ENCODE peak calls at places on chromosome 16, in four cellular contexts. One of them, this sample, is unnamed.

GRCh38 chr16:69917739-69918138 is 33.4 kb upstream of the CLEC18A start:
- DNase-seq in mesendoderm: peak
- DNase-seq in IMR-90: peak
- DNase-seq in H9: peak
- DNase-seq in this sample: peak

GRCh38 chr16:78242231-78242630 is 142.8 kb downstream of the WWOX start:
- DNase-seq in mesendoderm: no peak
- DNase-seq in IMR-90: no peak
- DNase-seq in H9: no peak
- DNase-seq in this sample: no peak

GRCh38 chr16:10876305-10876704 is 697 bp upstream of the CIITA start:
- DNase-seq in mesendoderm: no peak
- DNase-seq in IMR-90: no peak
- DNase-seq in H9: no peak
- DNase-seq in this sample: no peak

GRCh38 chr16:73713817-73714495 is 582.7 kb upstream of the PSMD7 start:
- DNase-seq in mesendoderm: peak
- DNase-seq in IMR-90: peak
- DNase-seq in H9: peak
- DNase-seq in this sample: no peak

GRCh38 chr16:67116388-67117311 is 6.9 kb downstream of the PHAF1 start:
- DNase-seq in mesendoderm: no peak
- DNase-seq in IMR-90: no peak
- DNase-seq in H9: no peak
- DNase-seq in this sample: no peak

GRCh38 chr16:72620853-72621252 is 427.1 kb downstream of the ZFHX3 start:
- DNase-seq in mesendoderm: no peak
- DNase-seq in IMR-90: no peak
- DNase-seq in H9: no peak
- DNase-seq in this sample: no peak

GRCh38 chr16:79372504-79373184 is 227.9 kb downstream of the MAF start:
- DNase-seq in mesendoderm: no peak
- DNase-seq in IMR-90: no peak
- DNase-seq in H9: no peak
- DNase-seq in this sample: no peak

GRCh38 chr16:4082474-4083044 is 33.7 kb downstream of the ADCY9 start:
- DNase-seq in mesendoderm: no peak
- DNase-seq in IMR-90: no peak
- DNase-seq in H9: no peak
- DNase-seq in this sample: no peak

GRCh38 chr16:67543582-67543981 is 15.0 kb downstream of the RIPOR1 start:
- DNase-seq in mesendoderm: no peak
- DNase-seq in IMR-90: no peak
- DNase-seq in H9: no peak
- DNase-seq in this sample: no peak

GRCh38 chr16:59654455-59654854 is 920.3 kb upstream of the GOT2 start:
- DNase-seq in mesendoderm: no peak
- DNase-seq in IMR-90: no peak
- DNase-seq in H9: no peak
- DNase-seq in this sample: no peak

GRCh38 chr16:79656537-79657115 is 56.1 kb upstream of the MAF start:
- DNase-seq in mesendoderm: no peak
- DNase-seq in IMR-90: no peak
- DNase-seq in H9: no peak
- DNase-seq in this sample: no peak

GRCh38 chr16:17404903-17405691 is 65.7 kb downstream of the XYLT1 start:
- DNase-seq in mesendoderm: no peak
- DNase-seq in IMR-90: peak
- DNase-seq in H9: no peak
- DNase-seq in this sample: no peak

GRCh38 chr16:31190818-31191444 is 11.0 kb downstream of the FUS start:
- DNase-seq in mesendoderm: no peak
- DNase-seq in IMR-90: no peak
- DNase-seq in H9: no peak
- DNase-seq in this sample: no peak

GRCh38 chr16:87956169-87956770 is 5.0 kb downstream of the BANP start:
- DNase-seq in mesendoderm: peak
- DNase-seq in IMR-90: peak
- DNase-seq in H9: no peak
- DNase-seq in this sample: no peak

GRCh38 chr16:67645397-67646121 is 615 bp downstream of the CARMIL2 start:
- DNase-seq in mesendoderm: no peak
- DNase-seq in IMR-90: no peak
- DNase-seq in H9: no peak
- DNase-seq in this sample: no peak

GRCh38 chr16:88321635-88322499 is 60.9 kb upstream of the ZNF469 start:
- DNase-seq in mesendoderm: no peak
- DNase-seq in IMR-90: no peak
- DNase-seq in H9: no peak
- DNase-seq in this sample: no peak

GRCh38 chr16:31194898-31195297 is 7.7 kb downstream of the PYCARD start:
- DNase-seq in mesendoderm: no peak
- DNase-seq in IMR-90: no peak
- DNase-seq in H9: no peak
- DNase-seq in this sample: no peak

GRCh38 chr16:51243836-51244483 is 92.9 kb upstream of the SALL1 start:
- DNase-seq in mesendoderm: peak
- DNase-seq in IMR-90: peak
- DNase-seq in H9: no peak
- DNase-seq in this sample: no peak

GRCh38 chr16:14278749-14279148 is 207.6 kb downstream of the MRTFB start:
- DNase-seq in mesendoderm: no peak
- DNase-seq in IMR-90: no peak
- DNase-seq in H9: no peak
- DNase-seq in this sample: no peak

GRCh38 chr16:71473891-71474290 is 11.8 kb upstream of the ZNF23 start:
- DNase-seq in mesendoderm: no peak
- DNase-seq in IMR-90: no peak
- DNase-seq in H9: no peak
- DNase-seq in this sample: no peak

GRCh38 chr16:10883004-10883403 is 6.0 kb downstream of the CIITA start:
- DNase-seq in mesendoderm: peak
- DNase-seq in IMR-90: no peak
- DNase-seq in H9: no peak
- DNase-seq in this sample: no peak

GRCh38 chr16:69593756-69594155 is 28.0 kb downstream of the NFAT5 start:
- DNase-seq in mesendoderm: no peak
- DNase-seq in IMR-90: no peak
- DNase-seq in H9: no peak
- DNase-seq in this sample: no peak

GRCh38 chr16:48541108-48541786 is 68.7 kb downstream of the N4BP1 start:
- DNase-seq in mesendoderm: no peak
- DNase-seq in IMR-90: no peak
- DNase-seq in H9: no peak
- DNase-seq in this sample: no peak
- H3K56ac ChIP-seq in mesendoderm: no peak
- H3K56ac ChIP-seq in IMR-90: no peak
- H3K56ac ChIP-seq in H9: no peak
- H3K56ac ChIP-seq in this sample: no peak

GRCh38 chr16:646679-647172 is 2.4 kb upstream of the WDR90 start:
- DNase-seq in mesendoderm: no peak
- DNase-seq in IMR-90: no peak
- DNase-seq in H9: no peak
- DNase-seq in this sample: no peak
- H3K23ac ChIP-seq in mesendoderm: no peak
- H3K23ac ChIP-seq in IMR-90: no peak
- H3K23ac ChIP-seq in H9: no peak
- H3K23ac ChIP-seq in this sample: no peak

GRCh38 chr16:55377840-55378239 is 53.8 kb downstream of the IRX6 start:
- DNase-seq in mesendoderm: no peak
- DNase-seq in IMR-90: no peak
- DNase-seq in H9: no peak
- DNase-seq in this sample: no peak
- H3K56ac ChIP-seq in mesendoderm: no peak
- H3K56ac ChIP-seq in IMR-90: no peak
- H3K56ac ChIP-seq in H9: no peak
- H3K56ac ChIP-seq in this sample: no peak

GRCh38 chr16:1530349-1530882 is 3.0 kb upstream of the TMEM204 start:
- DNase-seq in mesendoderm: no peak
- DNase-seq in IMR-90: no peak
- DNase-seq in H9: no peak
- DNase-seq in this sample: no peak

GRCh38 chr16:1532771-1533170 is 695 bp upstream of the TMEM204 start:
- DNase-seq in mesendoderm: no peak
- DNase-seq in IMR-90: no peak
- DNase-seq in H9: no peak
- DNase-seq in this sample: no peak

GRCh38 chr16:1532081-1532760 is 1.2 kb upstream of the TMEM204 start:
- DNase-seq in mesendoderm: no peak
- DNase-seq in IMR-90: no peak
- DNase-seq in H9: no peak
- DNase-seq in this sample: no peak

GRCh38 chr16:1531638-1531910 is 1.9 kb upstream of the TMEM204 start:
- DNase-seq in mesendoderm: no peak
- DNase-seq in IMR-90: no peak
- DNase-seq in H9: no peak
- DNase-seq in this sample: no peak

GRCh38 chr16:1530883-1531637 is 2.4 kb upstream of the TMEM204 start:
- DNase-seq in mesendoderm: no peak
- DNase-seq in IMR-90: peak
- DNase-seq in H9: no peak
- DNase-seq in this sample: no peak
- H3K23ac ChIP-seq in mesendoderm: no peak
- H3K23ac ChIP-seq in IMR-90: no peak
- H3K23ac ChIP-seq in H9: no peak
- H3K23ac ChIP-seq in this sample: no peak

GRCh38 chr16:52547001-52547833 is at the start of gene TOX3:
- DNase-seq in mesendoderm: peak
- DNase-seq in IMR-90: no peak
- DNase-seq in H9: peak
- DNase-seq in this sample: no peak
- H3K56ac ChIP-seq in mesendoderm: peak
- H3K56ac ChIP-seq in IMR-90: no peak
- H3K56ac ChIP-seq in H9: no peak
- H3K56ac ChIP-seq in this sample: no peak

DNA sequence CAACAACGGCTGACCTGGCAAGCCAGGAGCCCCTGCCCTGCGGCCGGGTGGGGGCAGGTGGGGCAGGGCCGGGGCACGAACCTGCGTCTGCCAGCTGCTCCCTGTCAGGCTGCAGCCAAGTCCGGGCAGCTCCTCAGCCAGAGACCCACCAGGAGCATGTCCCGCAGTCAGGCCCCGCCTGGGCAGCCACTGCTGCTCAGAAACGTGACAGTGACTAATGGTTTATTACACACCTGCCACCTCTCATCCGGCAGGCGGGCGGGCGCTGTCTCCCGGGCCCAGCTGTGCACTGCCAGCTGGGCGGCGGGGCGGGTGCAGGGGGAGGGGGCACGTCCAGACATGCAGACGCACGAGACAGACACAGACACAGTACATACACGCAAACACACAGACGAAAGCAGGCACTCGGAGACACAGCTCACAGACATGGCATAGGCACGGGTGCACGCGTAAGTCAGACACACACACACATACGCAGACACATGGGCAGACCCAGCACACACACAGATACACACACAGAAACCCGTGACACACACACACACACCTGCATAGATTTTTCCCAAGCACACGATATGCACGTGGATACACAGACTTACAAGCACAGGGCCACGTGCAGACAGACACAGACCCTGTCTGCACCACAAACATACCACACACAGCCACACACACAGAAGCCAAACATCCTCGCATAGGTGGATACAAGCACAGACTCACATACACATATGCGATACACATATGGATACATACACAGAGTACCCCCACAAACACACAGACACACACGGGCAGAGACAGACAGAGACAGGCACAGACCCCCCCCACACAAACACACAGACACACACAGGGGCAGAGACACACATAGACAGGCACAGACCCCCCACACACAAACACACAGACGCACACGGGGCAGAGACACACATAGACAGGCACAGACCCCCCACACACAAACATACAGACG is 248.3 kb upstream of the CIBAR2 start:
- DNase-seq in mesendoderm: no peak
- DNase-seq in IMR-90: no peak
- DNase-seq in H9: no peak
- DNase-seq in this sample: no peak
- H3K23ac ChIP-seq in mesendoderm: no peak
- H3K23ac ChIP-seq in IMR-90: no peak
- H3K23ac ChIP-seq in H9: no peak
- H3K23ac ChIP-seq in this sample: no peak